ENCODE peak calls at places on chromosomes 6 and 20, in four cellular contexts. C is HepG2, M is GM12878, I is K562. B is an unnamed sample.

GRCh38 chr20:61185841-61186601 is 66.0 kb upstream of the CDH4 start:
- DNase-seq in C (no peak), I (no peak), M (no peak), B (no peak)

GRCh38 chr6:37103169-37104039 is 66.5 kb upstream of the PIM1 start:
- DNase-seq in M (no peak), I (peak; percentile 98), C (peak; percentile 85), B (no peak)

GRCh38 chr6:26155066-26155925 is 68.1 kb downstream of the HFE start:
- DNase-seq in M (no peak), I (no peak), C (peak; percentile 43), B (no peak)

GRCh38 chr6:79649016-79649415 is 17.9 kb downstream of the SH3BGRL2 start:
- DNase-seq in M (no peak), I (no peak), C (no peak), B (no peak)

GRCh38 chr6:13012977-13013680 is 296.6 kb downstream of the PHACTR1 start:
- DNase-seq in C (no peak), I (no peak), M (no peak), B (peak; percentile 82)

GRCh38 chr6:25061289-25061945 is 125.7 kb upstream of the RIPOR2 start:
- DNase-seq in C (no peak), I (no peak), M (no peak), B (peak; percentile 17)

GRCh38 chr6:151885234-151885633 is 77.8 kb downstream of the ESR1 start:
- DNase-seq in M (no peak), C (no peak), I (no peak), B (no peak)

GRCh38 chr6:52595796-52596130 is 18.9 kb upstream of the TRAM2 start:
- DNase-seq in I (no peak), C (no peak), M (no peak), B (no peak)

GRCh38 chr6:13429406-13429753 is 58.0 kb downstream of the GFOD1 start:
- DNase-seq in I (no peak), M (no peak), C (no peak), B (no peak)

GRCh38 chr6:118054082-118054481 is 147.0 kb downstream of the SLC35F1 start:
- DNase-seq in I (no peak), M (no peak), C (no peak), B (no peak)

DNA sequence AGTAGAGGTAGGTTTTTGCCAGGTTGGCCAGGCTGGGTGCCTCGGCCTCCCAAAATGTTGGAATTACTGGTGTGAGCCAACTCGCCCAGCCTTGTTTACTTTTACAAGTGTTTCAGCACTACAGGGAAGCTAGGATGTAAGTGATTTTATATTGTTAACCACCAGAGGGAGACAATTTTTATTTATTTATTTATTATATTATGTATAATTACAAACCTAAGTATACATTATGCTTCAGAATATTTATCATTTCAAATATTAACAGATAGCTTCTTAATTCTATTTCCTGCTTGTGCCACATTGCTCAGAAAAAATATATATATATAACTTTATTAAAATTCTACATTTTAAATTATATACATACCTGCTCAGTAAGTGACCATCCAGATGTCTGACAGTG is 9.8 kb downstream of the MMUT start:
- DNase-seq in C (peak; percentile 6), I (no peak), M (no peak), B (no peak)
- TF ChIP-seq ATF3 in C (no peak), I (no peak), M (no peak), B (no peak)

GRCh38 chr6:14441371-14441781 is 323.8 kb downstream of the CD83 start:
- DNase-seq in I (no peak), M (no peak), C (no peak), B (no peak)
- TF ChIP-seq RFX5 in I (no peak), M (no peak), C (no peak), B (no peak)

GRCh38 chr6:128494440-128494839 is 26.0 kb downstream of the PTPRK start:
- DNase-seq in C (no peak), I (no peak), M (no peak), B (no peak)
- TF ChIP-seq ATF3 in C (no peak), I (no peak), M (no peak), B (no peak)

DNA sequence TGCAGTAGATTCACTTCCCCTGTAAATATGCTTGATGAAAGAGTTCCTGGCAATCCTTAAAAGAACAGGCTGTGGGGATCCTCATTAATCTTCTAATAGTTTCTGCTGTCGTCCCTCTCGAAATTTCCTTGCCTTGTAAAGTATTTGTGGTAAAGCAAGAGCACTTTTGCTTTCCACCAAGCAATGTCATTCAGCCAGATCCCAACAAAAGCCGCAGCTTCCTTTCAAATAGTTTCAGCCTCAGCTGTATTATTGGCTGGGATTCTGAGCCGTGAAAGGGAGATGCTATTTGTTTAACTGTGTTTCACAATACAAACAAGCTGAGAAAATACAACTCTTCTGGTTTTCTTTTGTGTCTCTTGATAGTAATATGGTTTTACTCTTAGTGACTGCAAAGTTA is 48.9 kb upstream of the EPHA7 start:
- DNase-seq in C (no peak), M (no peak), I (no peak), B (peak; percentile 3)
- TF ChIP-seq RFX5 in C (no peak), M (no peak), I (no peak), B (no peak)

DNA sequence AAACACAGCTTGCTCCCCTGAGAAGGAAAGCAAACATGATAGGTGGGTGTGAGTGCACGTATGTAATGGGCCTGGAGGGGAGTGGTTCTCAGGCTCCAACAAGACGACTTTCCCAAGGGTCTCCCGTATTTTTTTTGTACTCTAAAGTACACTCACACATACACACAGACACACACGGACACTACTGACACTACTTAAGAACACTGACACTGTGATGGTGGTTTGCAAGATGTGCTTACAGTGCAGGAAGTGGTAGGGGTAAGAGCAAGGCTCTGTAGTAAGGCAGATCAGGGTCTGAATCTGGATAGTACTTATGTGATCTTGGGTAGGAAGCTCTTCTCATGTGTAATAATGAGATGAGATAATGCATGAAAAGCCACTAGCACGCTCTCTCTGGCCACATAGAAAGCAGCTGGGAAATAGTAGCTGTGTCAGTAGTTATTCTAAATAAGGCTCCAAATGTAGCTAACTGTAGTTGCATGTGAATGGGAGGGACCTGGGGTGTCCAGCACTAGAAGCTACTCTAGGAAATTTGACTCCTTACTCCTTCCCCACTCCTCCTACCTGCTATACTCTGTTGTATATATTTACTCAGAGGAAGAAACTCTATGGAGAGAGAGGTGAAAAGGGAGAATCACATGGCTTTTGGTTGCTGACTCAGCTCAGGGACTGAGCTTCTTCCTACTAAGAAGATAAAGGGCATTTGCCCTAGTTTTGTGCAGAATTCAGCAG is 8.4 kb upstream of the ZBTB24 start:
- DNase-seq in M (no peak), I (no peak), C (no peak), B (no peak)
- TF ChIP-seq ATF3 in M (no peak), I (no peak), C (no peak), B (no peak)

GRCh38 chr20:59933849-59934585 is 580 bp upstream of the SYCP2 start:
- DNase-seq in M (no peak), C (peak; percentile 49), I (peak; percentile 86), B (peak; percentile 90)

GRCh38 chr20:59931511-59932312 is 1.7 kb downstream of the SYCP2 start:
- DNase-seq in I (no peak), C (no peak), M (no peak), B (no peak)

GRCh38 chr20:59932616-59933295 is 681 bp downstream of the SYCP2 start:
- DNase-seq in M (no peak), C (no peak), I (no peak), B (no peak)

GRCh38 chr20:59935457-59936185 is 2.2 kb upstream of the SYCP2 start:
- DNase-seq in I (no peak), C (no peak), M (no peak), B (no peak)

DNA sequence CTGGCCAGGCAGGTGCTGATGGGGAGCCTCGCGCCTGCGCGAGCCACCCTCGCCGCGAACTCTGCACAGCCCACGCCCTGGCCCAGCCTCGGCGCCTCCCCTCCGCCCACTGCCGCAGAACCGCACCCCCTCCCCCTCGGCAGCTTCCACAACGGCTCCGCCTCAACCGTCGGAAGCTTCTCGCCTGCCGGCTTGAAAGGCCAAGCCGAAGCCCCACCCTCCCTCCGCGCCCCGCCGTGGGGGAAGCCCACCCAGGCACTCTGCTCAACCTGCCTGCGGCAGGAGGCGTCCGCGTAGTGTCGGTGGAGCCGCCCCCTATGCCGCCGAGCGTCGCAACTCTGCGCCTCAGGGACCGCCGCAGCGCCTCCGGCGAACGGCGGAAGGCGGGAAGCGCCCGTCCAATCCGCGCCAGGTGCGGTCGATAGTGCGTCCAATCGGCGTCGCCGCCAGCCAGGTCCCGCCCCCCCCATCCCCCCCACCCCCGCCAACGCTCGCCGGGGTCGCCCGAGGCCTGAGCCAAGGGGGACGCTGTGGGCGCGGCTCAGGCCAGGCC is at the start of gene SYCP2:
- DNase-seq in I (peak; percentile 94), M (no peak), C (no peak), B (no peak)
- TF ChIP-seq RFX5 in I (no peak), M (no peak), C (no peak), B (no peak)

GRCh38 chr20:25278636-25279361 is 30.9 kb downstream of the PYGB start:
- DNase-seq in C (no peak), M (no peak), I (no peak), B (no peak)

GRCh38 chr20:25280574-25281535 is 33.0 kb downstream of the PYGB start:
- DNase-seq in C (no peak), I (no peak), M (no peak), B (peak; percentile 41)

GRCh38 chr20:25280051-25280573 is 32.2 kb downstream of the PYGB start:
- DNase-seq in C (no peak), M (no peak), I (no peak), B (no peak)

GRCh38 chr20:25277941-25278521 is 30.1 kb downstream of the PYGB start:
- DNase-seq in M (no peak), I (no peak), C (no peak), B (no peak)

GRCh38 chr20:25279403-25279802 is 31.5 kb downstream of the PYGB start:
- DNase-seq in I (no peak), M (no peak), C (no peak), B (no peak)
- TF ChIP-seq ATF3 in I (no peak), M (no peak), C (no peak), B (no peak)

GRCh38 chr6:159169193-159169555 is at the start of gene FNDC1:
- DNase-seq in I (peak; percentile 83), C (no peak), M (no peak), B (peak; percentile 88)
- TF ChIP-seq RFX5 in I (no peak), C (no peak), M (no peak), B (no peak)

DNA sequence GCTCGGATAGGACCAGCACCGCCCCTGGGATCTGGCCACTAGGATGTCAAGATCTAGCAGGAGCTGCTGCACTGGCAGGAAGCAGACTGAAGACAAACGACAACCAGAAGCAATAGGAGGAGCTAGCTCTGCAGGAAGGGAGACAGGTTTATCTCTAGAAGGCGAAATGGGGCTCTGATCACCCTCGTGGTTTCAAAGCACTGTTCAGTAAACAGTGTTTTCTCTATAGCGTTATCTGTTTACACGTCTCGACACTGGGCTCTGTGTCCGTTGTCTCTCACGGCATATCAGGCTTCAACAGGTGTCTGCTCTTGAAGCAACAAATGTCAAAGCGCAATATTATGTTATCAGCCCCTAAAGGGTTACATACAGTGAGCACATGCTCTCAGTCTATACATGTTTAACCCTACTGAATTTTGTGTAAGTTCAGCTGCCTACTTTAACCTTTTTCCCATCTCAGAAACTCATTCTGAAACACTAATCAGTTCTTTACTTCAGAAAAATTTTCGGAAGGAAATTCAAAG is 23.8 kb downstream of the TMEM14B start:
- DNase-seq in I (peak; percentile 58), C (no peak), M (no peak), B (no peak)
- TF ChIP-seq ATF3 in I (no peak), C (no peak), M (no peak), B (no peak)